ENCODE peak calls at places on chromosomes 12 and 14, in seven cellular contexts. W, I, D, O, Z, J and P are unnamed samples. For H3K27me3, the result is how much of the 10 kb centered on the place peaks cover.

GRCh38 chr14:69716483-69717187 is 50.3 kb upstream of the SRSF5 start:
- DNase-seq in W (no peak), J (peak), Z (no peak), D (no peak), I (no peak), O (no peak), P (no peak)

GRCh38 chr14:37253905-37254304 is 56.2 kb downstream of the MIPOL1 start:
- DNase-seq in D (no peak), I (no peak), Z (no peak), W (no peak), J (no peak), O (no peak), P (no peak)

GRCh38 chr12:93200291-93200917 is 177.3 kb upstream of the NUDT4 start:
- DNase-seq in I (no peak), Z (no peak), W (no peak), O (no peak), D (no peak), J (no peak), P (no peak)

GRCh38 chr14:83309833-83310232 is 1776.2 kb upstream of the SEL1L start:
- DNase-seq in I (no peak), D (no peak), W (no peak), Z (no peak), O (no peak), J (no peak), P (no peak)

GRCh38 chr12:117985182-117985581 is 16.4 kb upstream of the KSR2 start:
- DNase-seq in O (no peak), I (no peak), J (no peak), W (no peak), D (no peak), Z (no peak), P (no peak)

GRCh38 chr12:82554529-82554928 is 132.2 kb upstream of the TMTC2 start:
- DNase-seq in Z (no peak), I (no peak), W (no peak), J (no peak), D (no peak), O (no peak), P (no peak)

GRCh38 chr12:4117386-4118016 is 156.1 kb upstream of the CCND2 start:
- DNase-seq in Z (peak), I (no peak), O (no peak), J (peak), D (no peak), W (peak), P (no peak)

GRCh38 chr14:69288001-69288771 is 28.2 kb downstream of the GALNT16 start:
- DNase-seq in W (peak), O (peak), I (peak), D (no peak), Z (peak), J (peak), P (peak)

GRCh38 chr14:77111021-77111420 is 13.0 kb downstream of the CIPC start:
- DNase-seq in O (no peak), J (no peak), W (no peak), D (no peak), I (peak), Z (peak), P (no peak)

GRCh38 chr14:23751591-23751990 is 115.4 kb downstream of the DHRS2 start:
- DNase-seq in J (no peak), I (no peak), W (no peak), Z (no peak), D (no peak), O (no peak), P (no peak)

GRCh38 chr12:120720234-120720968 is 5.2 kb upstream of the ACADS start:
- DNase-seq in W (no peak), J (no peak), I (no peak), Z (peak), O (no peak), D (no peak), P (no peak)

GRCh38 chr14:75176142-75176820 is at the start of gene TMED10:
- DNase-seq in W (peak), D (peak), Z (peak), J (peak), O (peak), I (peak), P (peak)

GRCh38 chr12:11477110-11477509 is 81.7 kb upstream of the PRB2 start:
- DNase-seq in J (no peak), Z (no peak), I (no peak), D (no peak), O (no peak), W (no peak), P (no peak)

GRCh38 chr14:23078692-23079116 is 16.2 kb downstream of the ACIN1 start:
- DNase-seq in D (peak), Z (peak), O (no peak), W (no peak), I (peak), J (peak), P (no peak)

GRCh38 chr12:101877816-101878811 is 734 bp downstream of the DRAM1 start:
- DNase-seq in Z (peak), J (peak), D (no peak), O (peak), W (no peak), I (peak), P (peak)

GRCh38 chr12:121812320-121812871 is 8.6 kb downstream of the SETD1B start:
- DNase-seq in J (peak), I (peak), W (peak), Z (peak), O (peak), D (peak), P (peak)

GRCh38 chr12:72349491-72349890 is 77.3 kb downstream of the TRHDE start:
- DNase-seq in I (no peak), W (no peak), Z (no peak), O (no peak), D (no peak), J (no peak), P (no peak)

GRCh38 chr14:21558703-21559063 is 21.2 kb downstream of the OR10G3 start:
- DNase-seq in O (no peak), Z (no peak), I (no peak), J (no peak), D (no peak), W (no peak), P (no peak)

GRCh38 chr14:23021969-23022368 is 12.0 kb upstream of the C14orf93 start:
- DNase-seq in D (no peak), W (no peak), O (no peak), J (no peak), I (no peak), Z (no peak), P (no peak)

GRCh38 chr12:108649126-108649525 is 15.4 kb upstream of the SELPLG start:
- DNase-seq in J (no peak), Z (no peak), I (no peak), D (no peak), W (no peak), O (no peak), P (no peak)

GRCh38 chr12:74483057-74483456 is 54.6 kb upstream of the ATXN7L3B start:
- DNase-seq in J (no peak), D (no peak), I (no peak), W (no peak), Z (no peak), O (no peak), P (no peak)

GRCh38 chr12:33245459-33245858 is 194.2 kb downstream of the SYT10 start:
- DNase-seq in I (no peak), O (no peak), J (no peak), D (no peak), Z (no peak), W (no peak), P (no peak)

GRCh38 chr12:52181757-52182156 is 10.1 kb downstream of the KRT80 start:
- DNase-seq in J (no peak), I (no peak), W (no peak), Z (no peak), O (peak), D (no peak), P (no peak)

GRCh38 chr14:75275598-75275997 is 3.0 kb upstream of the FOS start:
- DNase-seq in W (no peak), I (no peak), O (no peak), D (no peak), Z (peak), J (no peak), P (no peak)

GRCh38 chr14:67186369-67186768 is 2.9 kb upstream of the GARIN2 start:
- DNase-seq in J (no peak), D (no peak), W (no peak), O (no peak), Z (no peak), I (no peak), P (no peak)

GRCh38 chr14:51333299-51333698 is 93.3 kb downstream of the TMX1 start:
- DNase-seq in J (no peak), O (no peak), Z (no peak), W (no peak), D (no peak), I (no peak), P (no peak)

GRCh38 chr12:52434096-52434733 is at the start of gene KRT75:
- DNase-seq in J (no peak), Z (no peak), W (no peak), D (no peak), I (no peak), O (no peak), P (no peak)

GRCh38 chr12:14716848-14717444 is 20.5 kb upstream of the GUCY2C start:
- DNase-seq in J (peak), O (peak), D (no peak), Z (no peak), I (peak), W (no peak), P (no peak)

GRCh38 chr14:22549981-22550670 is 38.9 kb downstream of the DAD1 start:
- DNase-seq in D (no peak), W (no peak), J (no peak), Z (no peak), I (no peak), O (no peak), P (no peak)

GRCh38 chr12:67649165-67650126 is 901 bp downstream of the DYRK2 start:
- DNase-seq in Z (peak), W (peak), D (no peak), I (peak), J (peak), O (peak), P (peak)

GRCh38 chr12:60819794-60820193 is 1224.0 kb downstream of the SLC16A7 start:
- DNase-seq in D (no peak), O (no peak), Z (no peak), J (no peak), W (no peak), I (no peak), P (no peak)

GRCh38 chr12:60822601-60823000 is 1226.8 kb downstream of the SLC16A7 start:
- DNase-seq in O (no peak), J (no peak), I (no peak), D (no peak), Z (no peak), W (no peak), P (no peak)
- TF ChIP-seq EP300 in O (no peak), J (no peak), I (no peak), D (no peak), Z (no peak), W (no peak), P (no peak)

GRCh38 chr14:33475623-33476022 is 475.3 kb downstream of the EGLN3 start:
- DNase-seq in I (peak), W (peak), D (no peak), O (peak), Z (no peak), J (peak), P (no peak)
- H3K4me3 ChIP-seq in I (no peak), W (peak), D (no peak), O (no peak), Z (no peak), J (no peak), P (no peak)

GRCh38 chr14:99125113-99125512 is 146.9 kb downstream of the BCL11B start:
- DNase-seq in O (no peak), W (no peak), Z (peak), D (no peak), J (no peak), I (peak), P (no peak)
- H3K27me3 ChIP-seq in O (half or more), W (under half), Z (under half), D (under half), J (under half), I (under half), P (under half)

DNA sequence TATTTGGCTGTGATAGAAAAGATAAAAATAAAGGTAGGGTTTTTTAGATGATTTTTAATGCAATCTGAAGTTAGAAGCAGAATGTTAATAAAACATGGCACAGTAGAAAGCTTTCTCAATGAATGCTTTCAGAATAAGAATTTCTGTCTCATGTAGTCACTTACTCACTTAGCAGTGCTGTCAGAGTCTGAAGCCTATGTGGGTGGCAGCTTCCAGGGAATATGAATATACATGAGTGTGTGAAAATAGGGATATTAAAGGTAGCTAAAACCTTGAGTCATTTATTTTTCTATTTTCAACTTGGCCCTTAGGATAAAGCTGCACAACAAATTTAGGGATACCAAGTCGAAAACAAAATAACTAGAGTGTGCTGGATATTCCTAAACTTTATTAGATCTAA is 427.9 kb downstream of the AEBP2 start:
- DNase-seq in I (no peak), J (no peak), O (no peak), Z (no peak), D (no peak), W (no peak), P (no peak)
- TF ChIP-seq EP300 in I (no peak), J (no peak), O (no peak), Z (no peak), D (no peak), W (no peak), P (no peak)

GRCh38 chr12:123714302-123714627 is 2.1 kb downstream of the ATP6V0A2 start:
- DNase-seq in Z (no peak), I (no peak), J (no peak), O (no peak), W (no peak), D (no peak), P (no peak)
- H3K4me3 ChIP-seq in Z (no peak), I (no peak), J (no peak), O (peak), W (peak), D (no peak), P (no peak)